ENCODE peak calls at places on chromosomes 11 and 22, in nine cellular contexts. One of them, this sample, is unnamed.

GRCh38 chr11:94732617-94733292 is 35.4 kb upstream of the AMOTL1 start:
- DNase-seq in OCI-LY7: no peak
- DNase-seq in uterus: peak
- DNase-seq in nephron progenitor cell: no peak
- DNase-seq in cardiac muscle cell: no peak
- DNase-seq in NB4: no peak
- DNase-seq in mucosa of descending colon: no peak
- DNase-seq in sigmoid colon: peak
- DNase-seq in psoas muscle: peak
- DNase-seq in this sample: no peak

GRCh38 chr11:9574806-9575530 is 1.5 kb downstream of the WEE1 start:
- DNase-seq in OCI-LY7: no peak
- DNase-seq in uterus: peak
- DNase-seq in nephron progenitor cell: peak
- DNase-seq in cardiac muscle cell: peak
- DNase-seq in NB4: peak
- DNase-seq in mucosa of descending colon: peak
- DNase-seq in sigmoid colon: peak
- DNase-seq in psoas muscle: peak
- DNase-seq in this sample: no peak

GRCh38 chr22:38652858-38653257 is 3.3 kb downstream of the FAM227A start:
- DNase-seq in OCI-LY7: peak
- DNase-seq in uterus: no peak
- DNase-seq in nephron progenitor cell: no peak
- DNase-seq in cardiac muscle cell: no peak
- DNase-seq in NB4: no peak
- DNase-seq in mucosa of descending colon: no peak
- DNase-seq in sigmoid colon: no peak
- DNase-seq in psoas muscle: no peak
- DNase-seq in this sample: no peak

GRCh38 chr22:50070366-50070765 is 12.3 kb upstream of the TTLL8 start:
- DNase-seq in OCI-LY7: no peak
- DNase-seq in uterus: no peak
- DNase-seq in nephron progenitor cell: no peak
- DNase-seq in cardiac muscle cell: no peak
- DNase-seq in NB4: no peak
- DNase-seq in mucosa of descending colon: no peak
- DNase-seq in sigmoid colon: no peak
- DNase-seq in psoas muscle: no peak
- DNase-seq in this sample: no peak

GRCh38 chr11:6542727-6543126 is 45.6 kb downstream of the DNHD1 start:
- DNase-seq in OCI-LY7: no peak
- DNase-seq in uterus: no peak
- DNase-seq in nephron progenitor cell: no peak
- DNase-seq in cardiac muscle cell: no peak
- DNase-seq in NB4: no peak
- DNase-seq in mucosa of descending colon: no peak
- DNase-seq in sigmoid colon: no peak
- DNase-seq in psoas muscle: no peak
- DNase-seq in this sample: no peak

GRCh38 chr11:19234428-19234827 is 6.3 kb downstream of the E2F8 start:
- DNase-seq in OCI-LY7: no peak
- DNase-seq in uterus: no peak
- DNase-seq in nephron progenitor cell: no peak
- DNase-seq in cardiac muscle cell: no peak
- DNase-seq in NB4: no peak
- DNase-seq in mucosa of descending colon: no peak
- DNase-seq in sigmoid colon: no peak
- DNase-seq in psoas muscle: no peak
- DNase-seq in this sample: no peak

GRCh38 chr22:19862616-19863246 is 8.1 kb upstream of the GNB1L start:
- DNase-seq in OCI-LY7: no peak
- DNase-seq in uterus: no peak
- DNase-seq in nephron progenitor cell: no peak
- DNase-seq in cardiac muscle cell: no peak
- DNase-seq in NB4: no peak
- DNase-seq in mucosa of descending colon: no peak
- DNase-seq in sigmoid colon: peak
- DNase-seq in psoas muscle: no peak
- DNase-seq in this sample: no peak

GRCh38 chr22:39277135-39277607 is 32.4 kb upstream of the PDGFB start:
- DNase-seq in OCI-LY7: no peak
- DNase-seq in uterus: no peak
- DNase-seq in nephron progenitor cell: no peak
- DNase-seq in cardiac muscle cell: no peak
- DNase-seq in NB4: no peak
- DNase-seq in mucosa of descending colon: no peak
- DNase-seq in sigmoid colon: no peak
- DNase-seq in psoas muscle: no peak
- DNase-seq in this sample: no peak

GRCh38 chr11:99069831-99070444 is 49.2 kb downstream of the CNTN5 start:
- DNase-seq in OCI-LY7: no peak
- DNase-seq in uterus: no peak
- DNase-seq in nephron progenitor cell: peak
- DNase-seq in cardiac muscle cell: peak
- DNase-seq in NB4: peak
- DNase-seq in mucosa of descending colon: no peak
- DNase-seq in sigmoid colon: peak
- DNase-seq in psoas muscle: no peak
- DNase-seq in this sample: no peak

GRCh38 chr11:13596601-13597000 is 71.9 kb upstream of the FAR1 start:
- DNase-seq in OCI-LY7: no peak
- DNase-seq in uterus: no peak
- DNase-seq in nephron progenitor cell: no peak
- DNase-seq in cardiac muscle cell: no peak
- DNase-seq in NB4: no peak
- DNase-seq in mucosa of descending colon: no peak
- DNase-seq in sigmoid colon: no peak
- DNase-seq in psoas muscle: no peak
- DNase-seq in this sample: no peak

GRCh38 chr11:112128483-112129121 is 35.3 kb downstream of the IL18 start:
- DNase-seq in OCI-LY7: no peak
- DNase-seq in uterus: peak
- DNase-seq in nephron progenitor cell: no peak
- DNase-seq in cardiac muscle cell: no peak
- DNase-seq in NB4: no peak
- DNase-seq in mucosa of descending colon: peak
- DNase-seq in sigmoid colon: peak
- DNase-seq in psoas muscle: peak
- DNase-seq in this sample: no peak

GRCh38 chr11:5922749-5923426 is 19.2 kb upstream of the OR56A3 start:
- DNase-seq in OCI-LY7: no peak
- DNase-seq in uterus: no peak
- DNase-seq in nephron progenitor cell: no peak
- DNase-seq in cardiac muscle cell: no peak
- DNase-seq in NB4: peak
- DNase-seq in mucosa of descending colon: no peak
- DNase-seq in sigmoid colon: no peak
- DNase-seq in psoas muscle: no peak
- DNase-seq in this sample: no peak

GRCh38 chr22:24189249-24190158 is 8.2 kb downstream of the SUSD2 start:
- DNase-seq in OCI-LY7: peak
- DNase-seq in uterus: peak
- DNase-seq in nephron progenitor cell: peak
- DNase-seq in cardiac muscle cell: peak
- DNase-seq in NB4: peak
- DNase-seq in mucosa of descending colon: peak
- DNase-seq in sigmoid colon: peak
- DNase-seq in psoas muscle: peak
- DNase-seq in this sample: peak

GRCh38 chr11:12702999-12703453 is 28.8 kb downstream of the TEAD1 start:
- DNase-seq in OCI-LY7: no peak
- DNase-seq in uterus: no peak
- DNase-seq in nephron progenitor cell: no peak
- DNase-seq in cardiac muscle cell: no peak
- DNase-seq in NB4: no peak
- DNase-seq in mucosa of descending colon: no peak
- DNase-seq in sigmoid colon: no peak
- DNase-seq in psoas muscle: no peak
- DNase-seq in this sample: no peak

DNA sequence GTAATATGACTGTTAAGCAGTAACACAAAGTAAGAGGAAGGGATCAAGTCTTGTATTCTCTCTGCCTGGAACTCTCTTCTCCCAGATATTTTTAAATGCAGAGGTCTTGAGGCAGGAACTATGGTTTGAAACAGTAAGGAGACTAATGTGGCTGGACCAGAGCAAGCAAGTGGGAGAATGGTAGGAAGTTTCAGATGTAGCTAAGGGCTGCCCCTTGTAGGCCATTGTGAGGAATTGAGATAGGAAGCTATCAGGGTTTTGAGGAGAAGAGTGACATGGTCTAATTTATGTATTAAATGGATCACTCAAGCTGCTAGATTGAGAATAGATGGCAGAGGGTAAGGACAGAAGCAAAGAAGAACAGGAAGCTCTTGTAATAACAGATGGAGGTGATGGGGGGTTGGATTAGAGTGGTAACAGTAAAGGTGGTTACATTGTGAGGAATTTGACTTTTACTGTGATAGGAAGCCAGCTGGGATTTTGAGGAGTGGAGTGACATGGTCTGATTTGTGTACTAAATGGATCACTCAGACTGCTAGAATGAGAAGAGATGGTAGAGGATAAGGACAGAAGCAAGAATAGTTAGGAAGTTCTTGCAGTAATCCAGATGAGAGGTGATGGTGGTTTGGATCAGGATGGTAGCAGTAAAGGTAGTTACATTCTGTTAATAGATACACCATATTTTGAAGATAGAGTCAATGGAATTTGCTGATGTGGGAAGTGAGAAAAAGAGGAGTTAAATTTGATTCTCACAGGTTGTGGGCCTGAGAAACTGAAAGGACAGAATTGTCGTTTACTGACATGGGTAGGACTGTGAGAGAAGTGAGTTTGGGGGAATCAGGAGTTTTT is 63.0 kb downstream of the HIPK3 start:
- DNase-seq in OCI-LY7: no peak
- DNase-seq in uterus: no peak
- DNase-seq in nephron progenitor cell: no peak
- DNase-seq in cardiac muscle cell: peak
- DNase-seq in NB4: no peak
- DNase-seq in mucosa of descending colon: no peak
- DNase-seq in sigmoid colon: no peak
- DNase-seq in psoas muscle: no peak
- DNase-seq in this sample: no peak
- TF ChIP-seq CTCF in OCI-LY7: no peak
- TF ChIP-seq CTCF in uterus: no peak
- TF ChIP-seq CTCF in nephron progenitor cell: no peak
- TF ChIP-seq CTCF in cardiac muscle cell: no peak
- TF ChIP-seq CTCF in NB4: no peak
- TF ChIP-seq CTCF in mucosa of descending colon: no peak
- TF ChIP-seq CTCF in sigmoid colon: no peak
- TF ChIP-seq CTCF in psoas muscle: no peak
- TF ChIP-seq CTCF in this sample: no peak

GRCh38 chr22:26174280-26174679 is 5.0 kb downstream of the SEZ6L start:
- DNase-seq in OCI-LY7: no peak
- DNase-seq in uterus: no peak
- DNase-seq in nephron progenitor cell: peak
- DNase-seq in cardiac muscle cell: peak
- DNase-seq in NB4: peak
- DNase-seq in mucosa of descending colon: no peak
- DNase-seq in sigmoid colon: no peak
- DNase-seq in psoas muscle: no peak
- DNase-seq in this sample: no peak
- TF ChIP-seq CTCF in OCI-LY7: no peak
- TF ChIP-seq CTCF in uterus: no peak
- TF ChIP-seq CTCF in nephron progenitor cell: peak
- TF ChIP-seq CTCF in cardiac muscle cell: no peak
- TF ChIP-seq CTCF in NB4: no peak
- TF ChIP-seq CTCF in mucosa of descending colon: no peak
- TF ChIP-seq CTCF in sigmoid colon: no peak
- TF ChIP-seq CTCF in psoas muscle: no peak
- TF ChIP-seq CTCF in this sample: no peak

DNA sequence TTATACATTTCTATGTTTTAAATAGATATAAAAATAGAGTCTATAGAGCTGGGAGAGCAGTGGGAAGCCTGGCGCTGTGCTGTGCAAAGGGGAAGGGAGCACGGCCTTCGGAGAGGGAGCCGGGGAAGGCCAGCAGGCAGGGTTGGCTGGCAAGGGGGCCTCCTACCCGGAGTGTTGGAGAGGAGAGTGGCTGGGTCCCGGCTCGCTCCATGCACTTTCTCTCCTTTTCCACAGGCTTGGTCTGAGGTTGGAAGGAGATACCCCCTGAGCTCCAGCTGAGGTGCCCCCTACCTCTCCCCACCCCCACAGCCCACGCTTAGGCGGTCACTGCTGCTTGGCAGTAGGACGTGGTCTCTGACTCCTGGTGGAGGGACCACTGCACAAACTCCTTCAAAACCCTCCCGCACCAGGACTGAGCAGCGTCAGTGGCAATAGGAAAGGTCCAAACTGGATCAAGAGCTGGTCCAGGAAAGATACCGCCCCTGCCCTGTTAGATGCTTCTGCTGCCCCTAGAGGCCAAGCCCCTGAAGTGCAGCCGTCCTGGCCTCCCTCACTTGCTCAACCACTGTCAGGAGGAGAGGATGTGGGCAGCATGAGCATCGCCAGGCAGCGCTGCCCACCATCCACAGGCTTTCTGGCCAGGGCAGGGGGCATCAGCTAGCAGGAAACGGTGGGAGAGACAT is 52.9 kb downstream of the SYT13 start:
- DNase-seq in OCI-LY7: peak
- DNase-seq in uterus: peak
- DNase-seq in nephron progenitor cell: peak
- DNase-seq in cardiac muscle cell: peak
- DNase-seq in NB4: peak
- DNase-seq in mucosa of descending colon: peak
- DNase-seq in sigmoid colon: peak
- DNase-seq in psoas muscle: peak
- DNase-seq in this sample: no peak
- TF ChIP-seq CTCF in OCI-LY7: peak
- TF ChIP-seq CTCF in uterus: peak
- TF ChIP-seq CTCF in nephron progenitor cell: peak
- TF ChIP-seq CTCF in cardiac muscle cell: peak
- TF ChIP-seq CTCF in NB4: peak
- TF ChIP-seq CTCF in mucosa of descending colon: peak
- TF ChIP-seq CTCF in sigmoid colon: peak
- TF ChIP-seq CTCF in psoas muscle: peak
- TF ChIP-seq CTCF in this sample: peak

GRCh38 chr11:88229303-88229702 is 54.1 kb upstream of the RAB38 start:
- DNase-seq in OCI-LY7: no peak
- DNase-seq in uterus: no peak
- DNase-seq in nephron progenitor cell: no peak
- DNase-seq in cardiac muscle cell: no peak
- DNase-seq in NB4: no peak
- DNase-seq in mucosa of descending colon: no peak
- DNase-seq in sigmoid colon: no peak
- DNase-seq in psoas muscle: no peak
- DNase-seq in this sample: no peak

DNA sequence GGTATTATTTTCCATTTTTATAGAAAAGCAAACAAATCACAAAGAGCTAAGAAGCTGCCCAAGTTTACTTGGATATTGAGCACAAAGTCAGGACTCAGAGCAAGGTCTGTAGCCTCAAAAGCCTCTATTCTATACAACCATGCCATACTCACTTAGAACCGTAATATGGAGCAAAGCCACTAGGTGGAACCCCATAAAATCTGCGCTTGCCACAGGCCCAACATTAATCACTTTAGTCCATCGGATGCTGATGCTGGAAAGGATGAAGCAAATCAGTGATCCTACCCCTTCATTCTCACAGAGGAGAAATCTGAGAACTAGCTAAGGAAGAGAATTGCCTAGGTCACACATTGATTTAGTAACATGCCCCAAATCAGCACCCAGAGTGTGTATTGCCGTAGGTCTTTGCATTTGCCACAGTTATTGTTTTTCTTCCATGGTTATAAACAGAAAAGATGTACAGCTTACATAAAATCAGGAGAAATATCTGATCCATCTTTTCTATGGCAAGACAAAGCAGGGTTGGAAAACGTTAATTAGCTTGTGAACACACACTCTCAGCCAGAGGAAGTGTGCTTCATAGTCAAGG is 56.7 kb upstream of the RAB38 start:
- DNase-seq in OCI-LY7: peak
- DNase-seq in uterus: no peak
- DNase-seq in nephron progenitor cell: peak
- DNase-seq in cardiac muscle cell: peak
- DNase-seq in NB4: peak
- DNase-seq in mucosa of descending colon: no peak
- DNase-seq in sigmoid colon: no peak
- DNase-seq in psoas muscle: no peak
- DNase-seq in this sample: no peak
- TF ChIP-seq CTCF in OCI-LY7: peak
- TF ChIP-seq CTCF in uterus: peak
- TF ChIP-seq CTCF in nephron progenitor cell: peak
- TF ChIP-seq CTCF in cardiac muscle cell: peak
- TF ChIP-seq CTCF in NB4: peak
- TF ChIP-seq CTCF in mucosa of descending colon: no peak
- TF ChIP-seq CTCF in sigmoid colon: no peak
- TF ChIP-seq CTCF in psoas muscle: peak
- TF ChIP-seq CTCF in this sample: peak